ENCODE peak calls at places on chromosomes 6 and 20, in nine cellular contexts. A, S, F, C, X, L, R, Q and D are unnamed samples.

GRCh38 chr20:18195931-18196330 is 58.3 kb downstream of the KAT14 start:
- DNase-seq in A (no peak), S (no peak), F (no peak), C (no peak), X (no peak), L (no peak), R (no peak), Q (no peak), D (no peak)

GRCh38 chr6:168638497-168639072 is 197.6 kb downstream of the SMOC2 start:
- DNase-seq in A (no peak), S (no peak), F (no peak), C (no peak), X (no peak), L (no peak), R (no peak), Q (no peak), D (no peak)

GRCh38 chr6:148392611-148393160 is 50.0 kb downstream of the SASH1 start:
- DNase-seq in A (no peak), S (no peak), F (no peak), C (no peak), X (no peak), L (no peak), R (no peak), Q (no peak), D (no peak)

GRCh38 chr20:34096699-34097420 is 15.2 kb downstream of the EIF2S2 start:
- DNase-seq in A (no peak), S (no peak), F (no peak), C (no peak), X (no peak), L (no peak), R (no peak), Q (no peak), D (no peak)

GRCh38 chr20:36203861-36204260 is 32.4 kb upstream of the AAR2 start:
- DNase-seq in A (no peak), S (no peak), F (no peak), C (no peak), X (no peak), L (no peak), R (no peak), Q (no peak), D (no peak)

GRCh38 chr20:8117636-8118413 is 14.2 kb upstream of the PLCB1 start:
- DNase-seq in A (no peak), S (no peak), F (no peak), C (no peak), X (no peak), L (no peak), R (no peak), Q (no peak), D (no peak)

GRCh38 chr20:10541668-10542411 is 106.7 kb downstream of the SLX4IP start:
- DNase-seq in A (no peak), S (no peak), F (no peak), C (no peak), X (no peak), L (no peak), R (no peak), Q (no peak), D (no peak)

GRCh38 chr20:35478804-35479472 is 23.5 kb downstream of the CEP250 start:
- DNase-seq in A (no peak), S (no peak), F (no peak), C (no peak), X (no peak), L (peak), R (no peak), Q (no peak), D (peak)

GRCh38 chr6:32668226-32668747 is 1.8 kb upstream of the HLA-DQB1 start:
- DNase-seq in A (no peak), S (no peak), F (peak), C (peak), X (no peak), L (no peak), R (peak), Q (no peak), D (no peak)

GRCh38 chr20:10074513-10074912 is 39.7 kb downstream of the ANKEF1 start:
- DNase-seq in A (no peak), S (no peak), F (no peak), C (no peak), X (peak), L (peak), R (no peak), Q (no peak), D (no peak)

GRCh38 chr6:43865947-43866346 is 95.9 kb downstream of the VEGFA start:
- DNase-seq in A (no peak), S (no peak), F (no peak), C (no peak), X (no peak), L (no peak), R (no peak), Q (no peak), D (no peak)

GRCh38 chr20:18412202-18412901 is 54.5 kb downstream of the DZANK1 start:
- DNase-seq in A (no peak), S (no peak), F (no peak), C (no peak), X (no peak), L (peak), R (no peak), Q (no peak), D (no peak)

GRCh38 chr6:12291785-12292604 is 1.8 kb downstream of the EDN1 start:
- DNase-seq in A (no peak), S (peak), F (no peak), C (no peak), X (no peak), L (peak), R (no peak), Q (no peak), D (peak)

GRCh38 chr6:95743591-95743990 is 166.3 kb downstream of the MANEA start:
- DNase-seq in A (no peak), S (no peak), F (no peak), C (no peak), X (no peak), L (no peak), R (no peak), Q (no peak), D (no peak)

GRCh38 chr6:11527274-11527870 is 10.2 kb upstream of the TMEM170B start:
- DNase-seq in A (no peak), S (no peak), F (no peak), C (no peak), X (no peak), L (peak), R (no peak), Q (no peak), D (no peak)

GRCh38 chr20:11080776-11081406 is 407.1 kb upstream of the JAG1 start:
- DNase-seq in A (no peak), S (no peak), F (no peak), C (no peak), X (no peak), L (no peak), R (no peak), Q (no peak), D (no peak)

GRCh38 chr20:18916886-18917785 is 103.6 kb downstream of the SCP2D1 start:
- DNase-seq in A (no peak), S (no peak), F (no peak), C (no peak), X (no peak), L (no peak), R (no peak), Q (no peak), D (no peak)

GRCh38 chr6:136582702-136583471 is 32.7 kb upstream of the MAP7 start:
- DNase-seq in A (no peak), S (no peak), F (no peak), C (no peak), X (peak), L (peak), R (no peak), Q (no peak), D (no peak)

GRCh38 chr6:31128093-31128676 is 7.9 kb upstream of the CDSN start:
- DNase-seq in A (peak), S (no peak), F (peak), C (peak), X (no peak), L (peak), R (peak), Q (peak), D (peak)

GRCh38 chr20:346640-347316 is at the start of gene NRSN2:
- DNase-seq in A (no peak), S (peak), F (no peak), C (no peak), X (no peak), L (peak), R (peak), Q (no peak), D (peak)

GRCh38 chr20:5652626-5653573 is 97.3 kb upstream of the SHLD1 start:
- DNase-seq in A (no peak), S (no peak), F (no peak), C (no peak), X (peak), L (no peak), R (no peak), Q (no peak), D (no peak)

GRCh38 chr6:169851641-169852503 is 100.5 kb downstream of the ERMARD start:
- DNase-seq in A (no peak), S (no peak), F (no peak), C (no peak), X (no peak), L (peak), R (no peak), Q (no peak), D (peak)

GRCh38 chr6:2959909-2960719 is 11.3 kb downstream of the SERPINB6 start:
- DNase-seq in A (no peak), S (no peak), F (no peak), C (no peak), X (peak), L (no peak), R (no peak), Q (no peak), D (no peak)

GRCh38 chr6:131657630-131658111 is 20.6 kb downstream of the ENPP3 start:
- DNase-seq in A (no peak), S (no peak), F (no peak), C (no peak), X (peak), L (peak), R (no peak), Q (no peak), D (no peak)

GRCh38 chr6:34692280-34692679 is 4.3 kb downstream of the ILRUN start:
- DNase-seq in A (no peak), S (no peak), F (no peak), C (no peak), X (no peak), L (no peak), R (no peak), Q (no peak), D (no peak)